ENCODE peak calls at places on chromosome 17, in five cellular contexts. One of them, this sample, is unnamed.

GRCh38 chr17:18176152-18176551 is 7.5 kb upstream of the ALKBH5 start:
- DNase-seq in HepG2: no peak
- DNase-seq in upper lobe of left lung: peak; percentile 72
- DNase-seq in stomach: no peak
- DNase-seq in prostate gland: no peak
- DNase-seq in this sample: no peak

GRCh38 chr17:50893183-50893993 is 27.2 kb upstream of the TOB1 start:
- DNase-seq in stomach: no peak
- DNase-seq in upper lobe of left lung: no peak
- DNase-seq in prostate gland: peak; percentile 86
- DNase-seq in HepG2: peak; percentile 90
- DNase-seq in this sample: no peak

GRCh38 chr17:42659079-42659931 is at the start of gene TUBG2:
- DNase-seq in upper lobe of left lung: peak; percentile 87
- DNase-seq in HepG2: peak; percentile 92
- DNase-seq in prostate gland: peak; percentile 81
- DNase-seq in stomach: peak; percentile 84
- DNase-seq in this sample: peak; percentile 87

GRCh38 chr17:61926831-61927210 is 961 bp downstream of the INTS2 start:
- DNase-seq in HepG2: no peak
- DNase-seq in stomach: no peak
- DNase-seq in upper lobe of left lung: no peak
- DNase-seq in prostate gland: no peak
- DNase-seq in this sample: no peak

GRCh38 chr17:77300016-77300686 is 159.4 kb downstream of the SEC14L1 start:
- DNase-seq in upper lobe of left lung: no peak
- DNase-seq in HepG2: peak; percentile 53
- DNase-seq in prostate gland: no peak
- DNase-seq in stomach: no peak
- DNase-seq in this sample: no peak

GRCh38 chr17:32265896-32266388 is 310 bp downstream of the RHBDL3 start:
- DNase-seq in upper lobe of left lung: no peak
- DNase-seq in prostate gland: no peak
- DNase-seq in HepG2: no peak
- DNase-seq in stomach: no peak
- DNase-seq in this sample: no peak

GRCh38 chr17:49996495-49997255 is 1.7 kb upstream of the DLX3 start:
- DNase-seq in upper lobe of left lung: peak; percentile 54
- DNase-seq in HepG2: no peak
- DNase-seq in stomach: peak; percentile 59
- DNase-seq in prostate gland: peak; percentile 33
- DNase-seq in this sample: peak; percentile 91

GRCh38 chr17:5873781-5874180 is 196.4 kb upstream of the WSCD1 start:
- DNase-seq in upper lobe of left lung: no peak
- DNase-seq in stomach: no peak
- DNase-seq in HepG2: no peak
- DNase-seq in prostate gland: no peak
- DNase-seq in this sample: no peak

GRCh38 chr17:63834431-63835166 is 7.1 kb upstream of the FTSJ3 start:
- DNase-seq in upper lobe of left lung: peak; percentile 59
- DNase-seq in stomach: peak; percentile 38
- DNase-seq in prostate gland: peak; percentile 60
- DNase-seq in HepG2: peak; percentile 81
- DNase-seq in this sample: peak; percentile 83

GRCh38 chr17:63832455-63832854 is 5.0 kb upstream of the FTSJ3 start:
- DNase-seq in HepG2: no peak
- DNase-seq in upper lobe of left lung: no peak
- DNase-seq in stomach: no peak
- DNase-seq in prostate gland: no peak
- DNase-seq in this sample: no peak

GRCh38 chr17:63832014-63832413 is 4.6 kb upstream of the FTSJ3 start:
- DNase-seq in prostate gland: no peak
- DNase-seq in upper lobe of left lung: no peak
- DNase-seq in stomach: no peak
- DNase-seq in HepG2: no peak
- DNase-seq in this sample: no peak

GRCh38 chr17:63833741-63834373 is 6.4 kb upstream of the FTSJ3 start:
- DNase-seq in prostate gland: no peak
- DNase-seq in HepG2: no peak
- DNase-seq in upper lobe of left lung: no peak
- DNase-seq in stomach: no peak
- DNase-seq in this sample: no peak

DNA sequence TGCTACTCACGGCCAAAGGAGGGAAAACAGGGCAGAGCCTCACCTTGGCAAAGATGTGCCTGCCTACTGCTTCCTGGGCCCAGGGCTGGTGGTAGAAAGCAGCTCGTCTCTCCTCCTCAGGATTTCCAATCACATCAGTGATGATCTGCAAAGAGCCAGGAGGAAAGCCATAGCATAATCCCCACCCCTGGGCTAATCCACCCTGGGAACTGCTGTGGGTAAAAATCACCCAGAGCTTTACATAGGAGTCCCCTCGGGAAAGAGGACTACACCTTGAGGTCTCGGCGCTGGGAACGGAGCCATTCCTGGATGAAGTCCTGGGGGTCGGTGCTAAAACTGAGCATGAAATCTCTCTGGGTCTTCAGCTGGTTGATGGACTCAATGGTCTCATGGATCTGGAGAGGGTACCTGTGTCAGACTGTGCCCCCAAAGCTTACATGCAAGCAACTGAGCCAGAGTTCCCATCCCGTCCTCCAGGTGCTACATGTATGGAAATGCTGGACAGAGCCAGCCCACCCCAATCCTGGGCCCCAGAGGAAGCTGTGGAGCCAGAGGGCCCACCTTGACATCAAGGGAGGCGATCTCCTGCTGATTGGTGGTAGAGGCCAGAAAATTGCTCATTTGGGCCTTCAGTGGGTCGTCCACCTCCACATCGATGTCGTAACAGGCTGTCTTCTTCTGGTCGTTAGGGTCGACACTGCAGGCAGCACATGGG is 5.7 kb upstream of the FTSJ3 start:
- DNase-seq in HepG2: no peak
- DNase-seq in prostate gland: no peak
- DNase-seq in upper lobe of left lung: no peak
- DNase-seq in stomach: no peak
- DNase-seq in this sample: no peak
- TF ChIP-seq POLR2A in HepG2: peak; percentile 14
- TF ChIP-seq POLR2A in prostate gland: no peak
- TF ChIP-seq POLR2A in upper lobe of left lung: no peak
- TF ChIP-seq POLR2A in stomach: no peak
- TF ChIP-seq POLR2A in this sample: no peak

GRCh38 chr17:40038882-40039513 is 15.2 kb downstream of the MED24 start:
- DNase-seq in prostate gland: peak; percentile 81
- DNase-seq in HepG2: peak; percentile 79
- DNase-seq in stomach: peak; percentile 63
- DNase-seq in upper lobe of left lung: peak; percentile 72
- DNase-seq in this sample: peak; percentile 41
- TF ChIP-seq POLR2AphosphoS5 in prostate gland: peak; percentile 89
- TF ChIP-seq POLR2AphosphoS5 in HepG2: no peak
- TF ChIP-seq POLR2AphosphoS5 in stomach: peak; percentile 68
- TF ChIP-seq POLR2AphosphoS5 in upper lobe of left lung: peak; percentile 55
- TF ChIP-seq POLR2AphosphoS5 in this sample: no peak

GRCh38 chr17:3889613-3890012 is 3.2 kb downstream of the CAMKK1 start:
- DNase-seq in HepG2: no peak
- DNase-seq in stomach: no peak
- DNase-seq in upper lobe of left lung: no peak
- DNase-seq in prostate gland: no peak
- DNase-seq in this sample: no peak

GRCh38 chr17:3887394-3887793 is 5.5 kb downstream of the CAMKK1 start:
- DNase-seq in prostate gland: no peak
- DNase-seq in HepG2: no peak
- DNase-seq in upper lobe of left lung: no peak
- DNase-seq in stomach: no peak
- DNase-seq in this sample: no peak

GRCh38 chr17:3890082-3890892 is 2.6 kb downstream of the CAMKK1 start:
- DNase-seq in upper lobe of left lung: peak; percentile 67
- DNase-seq in stomach: peak; percentile 41
- DNase-seq in HepG2: no peak
- DNase-seq in prostate gland: peak; percentile 56
- DNase-seq in this sample: no peak

GRCh38 chr17:3887811-3888210 is 5.0 kb downstream of the CAMKK1 start:
- DNase-seq in upper lobe of left lung: no peak
- DNase-seq in stomach: no peak
- DNase-seq in HepG2: no peak
- DNase-seq in prostate gland: no peak
- DNase-seq in this sample: no peak

DNA sequence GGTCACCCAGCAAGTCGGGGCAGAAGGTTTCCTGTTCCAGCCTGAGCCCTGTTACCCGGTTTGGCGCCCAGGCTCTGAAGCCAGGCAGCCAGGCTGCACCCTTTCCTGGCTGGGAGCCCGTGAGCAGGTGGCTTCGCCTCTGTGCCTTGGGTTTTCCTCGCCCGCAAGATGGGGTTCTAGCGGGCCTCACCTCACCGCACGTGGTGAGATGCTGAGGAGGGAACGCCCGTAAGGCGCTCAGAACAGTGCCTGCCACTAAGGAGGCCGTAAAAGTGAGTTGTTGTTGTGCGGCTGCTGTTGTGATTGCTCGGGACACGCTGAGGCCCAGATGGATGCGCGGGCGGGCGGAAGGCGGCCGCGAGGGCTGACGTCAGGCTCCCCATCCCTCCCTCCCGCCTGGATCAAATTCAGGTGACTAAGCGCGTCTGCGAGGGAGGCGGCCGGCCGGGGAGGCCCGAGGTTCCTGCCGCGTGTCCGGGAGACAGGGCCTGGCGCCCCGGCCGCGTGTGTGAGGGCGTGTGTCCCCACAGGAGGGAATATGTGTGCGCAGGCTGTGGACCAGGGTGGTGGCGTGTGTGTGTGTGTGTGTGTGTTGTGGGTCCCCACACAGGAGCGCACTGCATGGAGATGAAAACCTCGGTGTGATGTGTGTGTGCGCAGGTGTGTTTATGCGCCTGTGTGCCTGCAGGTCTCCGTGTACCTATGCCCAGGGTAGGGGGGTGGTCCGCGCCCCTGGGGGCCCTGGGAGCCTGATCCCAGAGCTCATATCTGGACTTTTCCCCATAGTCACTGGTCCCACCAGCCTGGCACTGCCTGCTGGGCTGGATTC is 4.3 kb downstream of the CAMKK1 start:
- DNase-seq in upper lobe of left lung: no peak
- DNase-seq in stomach: peak; percentile 81
- DNase-seq in prostate gland: peak; percentile 87
- DNase-seq in HepG2: no peak
- DNase-seq in this sample: no peak
- TF ChIP-seq POLR2A in upper lobe of left lung: no peak
- TF ChIP-seq POLR2A in stomach: no peak
- TF ChIP-seq POLR2A in prostate gland: peak; percentile 64
- TF ChIP-seq POLR2A in HepG2: no peak
- TF ChIP-seq POLR2A in this sample: no peak

DNA sequence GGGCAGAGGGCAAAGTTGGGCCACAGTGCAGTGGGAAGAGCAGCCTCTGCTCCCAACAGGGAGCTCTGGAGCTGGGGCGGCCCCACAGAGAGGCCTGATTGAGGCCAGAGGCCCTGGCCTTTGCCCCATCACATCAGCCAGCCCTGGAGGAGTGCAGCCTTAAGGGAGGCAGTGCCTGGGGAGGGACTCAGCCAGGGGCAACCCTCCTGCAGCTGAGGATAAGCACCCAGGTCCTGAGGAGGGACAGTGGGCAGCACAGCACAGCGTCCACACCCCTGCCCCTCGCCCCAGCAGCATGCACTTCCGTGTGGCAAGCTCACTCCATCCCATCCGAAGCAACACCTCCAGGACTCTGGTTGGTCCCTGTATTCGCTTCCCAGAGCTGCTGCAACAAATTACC is 61.9 kb upstream of the CBX4 start:
- DNase-seq in stomach: no peak
- DNase-seq in HepG2: no peak
- DNase-seq in upper lobe of left lung: no peak
- DNase-seq in prostate gland: no peak
- DNase-seq in this sample: peak; percentile 56
- TF ChIP-seq POLR2AphosphoS5 in stomach: no peak
- TF ChIP-seq POLR2AphosphoS5 in HepG2: no peak
- TF ChIP-seq POLR2AphosphoS5 in upper lobe of left lung: no peak
- TF ChIP-seq POLR2AphosphoS5 in prostate gland: no peak
- TF ChIP-seq POLR2AphosphoS5 in this sample: no peak

GRCh38 chr17:8173871-8174322 is 2.3 kb downstream of the TMEM107 start:
- DNase-seq in upper lobe of left lung: no peak
- DNase-seq in stomach: no peak
- DNase-seq in prostate gland: no peak
- DNase-seq in HepG2: no peak
- DNase-seq in this sample: no peak

GRCh38 chr17:8173056-8173870 is 2.9 kb downstream of the TMEM107 start:
- DNase-seq in HepG2: peak; percentile 98
- DNase-seq in upper lobe of left lung: peak; percentile 87
- DNase-seq in stomach: peak; percentile 83
- DNase-seq in prostate gland: peak; percentile 88
- DNase-seq in this sample: peak; percentile 84

GRCh38 chr17:8175795-8176196 is 384 bp downstream of the TMEM107 start:
- DNase-seq in stomach: no peak
- DNase-seq in upper lobe of left lung: peak; percentile 48
- DNase-seq in HepG2: no peak
- DNase-seq in prostate gland: no peak
- DNase-seq in this sample: peak; percentile 81

GRCh38 chr17:8176998-8177731 is 985 bp upstream of the TMEM107 start:
- DNase-seq in stomach: no peak
- DNase-seq in upper lobe of left lung: no peak
- DNase-seq in HepG2: no peak
- DNase-seq in prostate gland: no peak
- DNase-seq in this sample: no peak

DNA sequence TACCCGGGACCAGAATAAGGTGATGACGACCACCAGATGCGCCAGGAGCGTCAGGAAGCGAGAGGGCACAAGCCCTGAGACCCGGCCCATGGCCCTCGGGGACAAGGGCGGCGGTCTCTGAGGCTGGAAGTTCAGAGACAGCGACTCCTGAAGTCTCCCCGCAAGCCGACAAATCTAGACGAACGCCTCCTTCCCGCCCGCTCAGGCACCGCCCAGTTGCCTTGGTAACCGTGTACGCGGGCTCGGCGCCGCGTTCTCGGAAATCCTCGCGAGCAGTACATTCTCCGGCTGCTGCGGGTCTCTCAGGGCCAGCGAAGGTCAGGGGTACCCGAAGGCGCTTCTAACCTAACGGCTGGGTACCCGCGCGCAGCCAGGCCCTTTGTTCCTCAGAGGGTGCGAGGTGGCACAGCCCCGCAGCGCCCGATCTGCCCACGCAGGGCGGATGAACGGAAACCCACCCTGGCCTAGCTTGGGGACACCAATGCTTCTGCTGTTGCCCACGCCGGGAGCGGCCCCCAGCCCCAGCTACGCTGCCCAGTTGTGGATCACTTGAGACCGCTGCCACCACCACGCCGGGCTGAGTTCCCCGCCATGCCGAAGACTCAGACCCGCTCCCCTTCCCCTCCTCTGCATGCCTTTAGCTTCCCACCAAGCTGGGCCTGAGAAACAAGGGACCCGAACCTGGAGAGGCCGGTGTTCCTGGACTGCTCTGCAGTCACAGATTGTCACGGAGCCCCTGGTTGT is at the start of gene TMEM107:
- DNase-seq in upper lobe of left lung: peak; percentile 95
- DNase-seq in stomach: peak; percentile 90
- DNase-seq in HepG2: peak; percentile 80
- DNase-seq in prostate gland: peak; percentile 89
- DNase-seq in this sample: peak; percentile 97
- TF ChIP-seq POLR2A in upper lobe of left lung: peak; percentile 33
- TF ChIP-seq POLR2A in stomach: no peak
- TF ChIP-seq POLR2A in HepG2: peak; percentile 15
- TF ChIP-seq POLR2A in prostate gland: peak; percentile 88
- TF ChIP-seq POLR2A in this sample: no peak